ENCODE peak calls at places on chromosomes 6 and 20, in nine cellular contexts. One of them, this sample, is unnamed.

GRCh38 chr20:14203657-14204056 is 133.8 kb downstream of the FLRT3 start:
- DNase-seq in erythroblast: no peak
- DNase-seq in activated gamma-delta T cell: no peak
- DNase-seq in CD8-positive, alpha-beta T cell: no peak
- DNase-seq in heart right ventricle: no peak
- DNase-seq in stimulated activated naive CD4-positive, alpha-beta T cell: no peak
- DNase-seq in HCEC 1CT: no peak
- DNase-seq in fibroblast of mammary gland: no peak
- DNase-seq in A549: no peak
- DNase-seq in this sample: no peak

GRCh38 chr20:62063601-62063980 is 2.1 kb downstream of the TAF4 start:
- DNase-seq in HCEC 1CT: no peak
- DNase-seq in fibroblast of mammary gland: peak; percentile 26
- DNase-seq in activated gamma-delta T cell: no peak
- DNase-seq in stimulated activated naive CD4-positive, alpha-beta T cell: no peak
- DNase-seq in erythroblast: no peak
- DNase-seq in heart right ventricle: no peak
- DNase-seq in A549: no peak
- DNase-seq in CD8-positive, alpha-beta T cell: no peak
- DNase-seq in this sample: no peak

GRCh38 chr6:12010635-12011275 is 1.4 kb upstream of the HIVEP1 start:
- DNase-seq in activated gamma-delta T cell: no peak
- DNase-seq in stimulated activated naive CD4-positive, alpha-beta T cell: no peak
- DNase-seq in HCEC 1CT: peak; percentile 78
- DNase-seq in A549: peak; percentile 33
- DNase-seq in heart right ventricle: peak; percentile 69
- DNase-seq in erythroblast: peak; percentile 75
- DNase-seq in CD8-positive, alpha-beta T cell: no peak
- DNase-seq in fibroblast of mammary gland: no peak
- DNase-seq in this sample: no peak

GRCh38 chr6:160042014-160042773 is 73.3 kb downstream of the IGF2R start:
- DNase-seq in heart right ventricle: no peak
- DNase-seq in stimulated activated naive CD4-positive, alpha-beta T cell: no peak
- DNase-seq in erythroblast: no peak
- DNase-seq in CD8-positive, alpha-beta T cell: no peak
- DNase-seq in A549: no peak
- DNase-seq in activated gamma-delta T cell: no peak
- DNase-seq in fibroblast of mammary gland: peak; percentile 91
- DNase-seq in HCEC 1CT: peak; percentile 57
- DNase-seq in this sample: no peak

GRCh38 chr6:66361886-66362285 is 654.9 kb upstream of the EYS start:
- DNase-seq in erythroblast: no peak
- DNase-seq in heart right ventricle: no peak
- DNase-seq in CD8-positive, alpha-beta T cell: no peak
- DNase-seq in A549: no peak
- DNase-seq in HCEC 1CT: no peak
- DNase-seq in stimulated activated naive CD4-positive, alpha-beta T cell: no peak
- DNase-seq in fibroblast of mammary gland: no peak
- DNase-seq in activated gamma-delta T cell: peak; percentile 6
- DNase-seq in this sample: no peak

GRCh38 chr6:12472601-12473038 is 182.5 kb downstream of the EDN1 start:
- DNase-seq in HCEC 1CT: peak; percentile 26
- DNase-seq in erythroblast: no peak
- DNase-seq in stimulated activated naive CD4-positive, alpha-beta T cell: no peak
- DNase-seq in A549: no peak
- DNase-seq in CD8-positive, alpha-beta T cell: no peak
- DNase-seq in heart right ventricle: peak; percentile 25
- DNase-seq in activated gamma-delta T cell: no peak
- DNase-seq in fibroblast of mammary gland: peak; percentile 66
- DNase-seq in this sample: no peak

GRCh38 chr6:114169763-114170162 is 173.1 kb downstream of the HS3ST5 start:
- DNase-seq in CD8-positive, alpha-beta T cell: no peak
- DNase-seq in erythroblast: peak; percentile 29
- DNase-seq in fibroblast of mammary gland: no peak
- DNase-seq in HCEC 1CT: no peak
- DNase-seq in stimulated activated naive CD4-positive, alpha-beta T cell: no peak
- DNase-seq in A549: no peak
- DNase-seq in activated gamma-delta T cell: no peak
- DNase-seq in heart right ventricle: no peak
- DNase-seq in this sample: no peak

GRCh38 chr20:1935696-1936366 is 40.6 kb downstream of the SIRPA start:
- DNase-seq in erythroblast: no peak
- DNase-seq in CD8-positive, alpha-beta T cell: no peak
- DNase-seq in stimulated activated naive CD4-positive, alpha-beta T cell: no peak
- DNase-seq in fibroblast of mammary gland: no peak
- DNase-seq in heart right ventricle: peak; percentile 77
- DNase-seq in HCEC 1CT: no peak
- DNase-seq in A549: no peak
- DNase-seq in activated gamma-delta T cell: no peak
- DNase-seq in this sample: no peak

GRCh38 chr6:25302677-25303128 is 23.5 kb downstream of the CARMIL1 start:
- DNase-seq in erythroblast: no peak
- DNase-seq in CD8-positive, alpha-beta T cell: no peak
- DNase-seq in fibroblast of mammary gland: peak; percentile 94
- DNase-seq in HCEC 1CT: peak; percentile 95
- DNase-seq in heart right ventricle: no peak
- DNase-seq in activated gamma-delta T cell: no peak
- DNase-seq in stimulated activated naive CD4-positive, alpha-beta T cell: no peak
- DNase-seq in A549: peak; percentile 8
- DNase-seq in this sample: no peak

This sample was measured in naive thymus-derived CD4-positive, alpha-beta T cell.